ENCODE peak calls at places on chromosomes 5 and 9, in ten cellular contexts. M is ovary; Q is AG09319; T is activated CD8-positive, alpha-beta memory T cell treated with anti-CD3 and anti-CD28 coated beads for 24 hours; E is KBM-7; V is NCI-H1436; R is midbrain; U is A549; H is NCI-H345; B is LoVo. Y is an unnamed sample.
A peak's percentile ranks its signal among the peaks of the same experiment; 100 is the strongest.

GRCh38 chr5:140168371-140168770 is 6.6 kb upstream of the CYSTM1 start:
- DNase-seq in E (no peak), V (no peak), U (no peak), M (no peak), R (no peak), Q (no peak), T (no peak), H (no peak), B (no peak), Y (no peak)

GRCh38 chr5:179553875-179554274 is 3.5 kb downstream of the RUFY1 start:
- DNase-seq in M (no peak), Q (no peak), V (no peak), B (no peak), E (no peak), H (no peak), R (no peak), T (peak; percentile 28), U (peak; percentile 19), Y (no peak)

GRCh38 chr5:54519083-54519541 is 1.6 kb downstream of the SNX18 start:
- DNase-seq in R (no peak), M (peak; percentile 57), U (no peak), B (no peak), E (no peak), H (no peak), Q (no peak), V (no peak), T (no peak), Y (peak; percentile 31)

GRCh38 chr9:135567311-135567710 is 5.8 kb downstream of the PAEP start:
- DNase-seq in U (no peak), V (no peak), Q (no peak), B (no peak), H (peak; percentile 42), M (no peak), R (no peak), T (no peak), E (no peak), Y (no peak)

GRCh38 chr5:176803943-176804498 is 6.3 kb upstream of the UNC5A start:
- DNase-seq in V (no peak), T (no peak), E (peak; percentile 32), Q (no peak), R (no peak), B (peak; percentile 44), M (no peak), U (no peak), H (no peak), Y (no peak)

GRCh38 chr9:106731910-106732309 is 131.1 kb upstream of the ZNF462 start:
- DNase-seq in E (no peak), M (no peak), R (no peak), H (peak; percentile 94), Q (no peak), T (no peak), U (no peak), B (no peak), V (peak; percentile 48), Y (no peak)

GRCh38 chr5:55897905-55898304 is 46.7 kb downstream of the IL31RA start:
- DNase-seq in E (no peak), B (no peak), R (no peak), Q (peak; percentile 97), U (no peak), M (peak; percentile 51), V (no peak), H (no peak), T (no peak), Y (no peak)

GRCh38 chr9:88537743-88538055 is 2.7 kb downstream of the NXNL2 start:
- DNase-seq in T (no peak), R (peak; percentile 83), H (no peak), U (peak; percentile 71), B (no peak), M (peak; percentile 68), V (no peak), E (peak; percentile 66), Q (peak; percentile 79), Y (peak; percentile 16)

GRCh38 chr5:156094001-156094400 is 233.0 kb upstream of the SGCD start:
- DNase-seq in Q (no peak), E (no peak), B (no peak), V (no peak), T (no peak), R (peak; percentile 51), H (no peak), U (peak; percentile 31), M (no peak), Y (no peak)

GRCh38 chr5:79923431-79923830 is 67.6 kb downstream of the MTX3 start:
- DNase-seq in H (no peak), U (no peak), V (no peak), M (no peak), E (no peak), T (no peak), Q (no peak), R (no peak), B (no peak), Y (no peak)